ENCODE peak calls at places on chromosome 1, in five cellular contexts. One of them, this sample, is unnamed.

GRCh38 chr1:85606414-85606800 is 25.8 kb downstream of the CCN1 start:
- DNase-seq in activated naive CD8-positive, alpha-beta T cell treated with anti-CD3 and anti-CD28 coated beads for 36 hours: no peak
- DNase-seq in iPS-NIHi11: no peak
- DNase-seq in activated effector memory CD4-positive, alpha-beta T cell treated with Interleukin-2 at 50 U/mL for 16 hours: no peak
- DNase-seq in uterus: no peak
- DNase-seq in this sample: no peak

GRCh38 chr1:171486048-171486519 is 754 bp downstream of the PRRC2C start:
- DNase-seq in iPS-NIHi11: peak; percentile 29
- DNase-seq in activated naive CD8-positive, alpha-beta T cell treated with anti-CD3 and anti-CD28 coated beads for 36 hours: peak; percentile 74
- DNase-seq in activated effector memory CD4-positive, alpha-beta T cell treated with Interleukin-2 at 50 U/mL for 16 hours: peak; percentile 56
- DNase-seq in uterus: peak; percentile 19
- DNase-seq in this sample: no peak

GRCh38 chr1:66043186-66043585 is 250.5 kb downstream of the PDE4B start:
- DNase-seq in activated effector memory CD4-positive, alpha-beta T cell treated with Interleukin-2 at 50 U/mL for 16 hours: no peak
- DNase-seq in activated naive CD8-positive, alpha-beta T cell treated with anti-CD3 and anti-CD28 coated beads for 36 hours: no peak
- DNase-seq in iPS-NIHi11: no peak
- DNase-seq in uterus: no peak
- DNase-seq in this sample: no peak

GRCh38 chr1:203083463-203083921 is 2.3 kb downstream of the MYOG start:
- DNase-seq in iPS-NIHi11: no peak
- DNase-seq in uterus: no peak
- DNase-seq in activated naive CD8-positive, alpha-beta T cell treated with anti-CD3 and anti-CD28 coated beads for 36 hours: no peak
- DNase-seq in activated effector memory CD4-positive, alpha-beta T cell treated with Interleukin-2 at 50 U/mL for 16 hours: no peak
- DNase-seq in this sample: no peak

GRCh38 chr1:150765229-150765976 is at the start of gene CTSS:
- DNase-seq in activated effector memory CD4-positive, alpha-beta T cell treated with Interleukin-2 at 50 U/mL for 16 hours: no peak
- DNase-seq in iPS-NIHi11: no peak
- DNase-seq in activated naive CD8-positive, alpha-beta T cell treated with anti-CD3 and anti-CD28 coated beads for 36 hours: no peak
- DNase-seq in uterus: no peak
- DNase-seq in this sample: no peak

GRCh38 chr1:59272507-59272906 is 24.4 kb upstream of the FGGY start:
- DNase-seq in uterus: no peak
- DNase-seq in activated effector memory CD4-positive, alpha-beta T cell treated with Interleukin-2 at 50 U/mL for 16 hours: no peak
- DNase-seq in activated naive CD8-positive, alpha-beta T cell treated with anti-CD3 and anti-CD28 coated beads for 36 hours: peak; percentile 14
- DNase-seq in iPS-NIHi11: no peak
- DNase-seq in this sample: no peak

GRCh38 chr1:216325946-216326345 is 97.3 kb downstream of the USH2A start:
- DNase-seq in uterus: no peak
- DNase-seq in iPS-NIHi11: no peak
- DNase-seq in activated naive CD8-positive, alpha-beta T cell treated with anti-CD3 and anti-CD28 coated beads for 36 hours: no peak
- DNase-seq in activated effector memory CD4-positive, alpha-beta T cell treated with Interleukin-2 at 50 U/mL for 16 hours: no peak
- DNase-seq in this sample: no peak

GRCh38 chr1:185650602-185651230 is 83.5 kb upstream of the HMCN1 start:
- DNase-seq in uterus: no peak
- DNase-seq in activated effector memory CD4-positive, alpha-beta T cell treated with Interleukin-2 at 50 U/mL for 16 hours: no peak
- DNase-seq in iPS-NIHi11: no peak
- DNase-seq in activated naive CD8-positive, alpha-beta T cell treated with anti-CD3 and anti-CD28 coated beads for 36 hours: no peak
- DNase-seq in this sample: no peak

GRCh38 chr1:9202240-9202870 is 32.2 kb upstream of the H6PD start:
- DNase-seq in activated effector memory CD4-positive, alpha-beta T cell treated with Interleukin-2 at 50 U/mL for 16 hours: no peak
- DNase-seq in uterus: no peak
- DNase-seq in activated naive CD8-positive, alpha-beta T cell treated with anti-CD3 and anti-CD28 coated beads for 36 hours: no peak
- DNase-seq in iPS-NIHi11: no peak
- DNase-seq in this sample: no peak

GRCh38 chr1:234889643-234890042 is 239.0 kb downstream of the TOMM20 start:
- DNase-seq in iPS-NIHi11: no peak
- DNase-seq in activated effector memory CD4-positive, alpha-beta T cell treated with Interleukin-2 at 50 U/mL for 16 hours: no peak
- DNase-seq in activated naive CD8-positive, alpha-beta T cell treated with anti-CD3 and anti-CD28 coated beads for 36 hours: no peak
- DNase-seq in uterus: no peak
- DNase-seq in this sample: no peak

GRCh38 chr1:102191723-102192122 is 195.0 kb upstream of the OLFM3 start:
- DNase-seq in uterus: no peak
- DNase-seq in iPS-NIHi11: peak; percentile 63
- DNase-seq in activated effector memory CD4-positive, alpha-beta T cell treated with Interleukin-2 at 50 U/mL for 16 hours: no peak
- DNase-seq in activated naive CD8-positive, alpha-beta T cell treated with anti-CD3 and anti-CD28 coated beads for 36 hours: no peak
- DNase-seq in this sample: no peak

GRCh38 chr1:21335750-21336168 is 45.5 kb upstream of the ECE1 start:
- DNase-seq in activated effector memory CD4-positive, alpha-beta T cell treated with Interleukin-2 at 50 U/mL for 16 hours: no peak
- DNase-seq in uterus: no peak
- DNase-seq in activated naive CD8-positive, alpha-beta T cell treated with anti-CD3 and anti-CD28 coated beads for 36 hours: no peak
- DNase-seq in iPS-NIHi11: no peak
- DNase-seq in this sample: no peak

GRCh38 chr1:94858276-94858675 is 38.1 kb downstream of the SLC44A3 start:
- DNase-seq in uterus: no peak
- DNase-seq in activated effector memory CD4-positive, alpha-beta T cell treated with Interleukin-2 at 50 U/mL for 16 hours: no peak
- DNase-seq in iPS-NIHi11: no peak
- DNase-seq in activated naive CD8-positive, alpha-beta T cell treated with anti-CD3 and anti-CD28 coated beads for 36 hours: no peak
- DNase-seq in this sample: no peak

GRCh38 chr1:156900019-156900718 is 6.7 kb downstream of the PEAR1 start:
- DNase-seq in uterus: no peak
- DNase-seq in activated naive CD8-positive, alpha-beta T cell treated with anti-CD3 and anti-CD28 coated beads for 36 hours: no peak
- DNase-seq in activated effector memory CD4-positive, alpha-beta T cell treated with Interleukin-2 at 50 U/mL for 16 hours: no peak
- DNase-seq in iPS-NIHi11: no peak
- DNase-seq in this sample: no peak

GRCh38 chr1:55362558-55362957 is 147.4 kb upstream of the USP24 start:
- DNase-seq in activated naive CD8-positive, alpha-beta T cell treated with anti-CD3 and anti-CD28 coated beads for 36 hours: no peak
- DNase-seq in uterus: no peak
- DNase-seq in activated effector memory CD4-positive, alpha-beta T cell treated with Interleukin-2 at 50 U/mL for 16 hours: no peak
- DNase-seq in iPS-NIHi11: no peak
- DNase-seq in this sample: no peak

GRCh38 chr1:178536844-178537371 is 24.0 kb downstream of the TEX35 start:
- DNase-seq in activated naive CD8-positive, alpha-beta T cell treated with anti-CD3 and anti-CD28 coated beads for 36 hours: no peak
- DNase-seq in iPS-NIHi11: no peak
- DNase-seq in activated effector memory CD4-positive, alpha-beta T cell treated with Interleukin-2 at 50 U/mL for 16 hours: no peak
- DNase-seq in uterus: peak; percentile 57
- DNase-seq in this sample: no peak